ENCODE peak calls at places on chromosomes 12 and 14, in seven cellular contexts. Z is GM10248; G is HS-5; D is NCI-H2029; E is stimulated activated CD8-positive, alpha-beta memory T cell treated with anti-CD3 and anti-CD28 coated beads, Interleukin-12 subunit alpha, Interleukin-12 subunit beta, amount 100 ng/mL, for 4 hours; R is RPMI7951; M is NCI-H446. A is an unnamed sample.

GRCh38 chr14:68089146-68089715 is 269.7 kb downstream of the RAD51B start:
- DNase-seq in Z (no peak), G (no peak), D (no peak), E (no peak), R (peak; percentile 87), M (peak; percentile 71), A (no peak)

GRCh38 chr14:33435911-33436310 is 497.2 kb downstream of the NPAS3 start:
- DNase-seq in Z (no peak), G (peak; percentile 79), D (no peak), E (no peak), R (peak; percentile 50), M (no peak), A (no peak)

GRCh38 chr12:6089041-6089823 is 35.2 kb downstream of the VWF start:
- DNase-seq in Z (no peak), G (no peak), D (peak; percentile 98), E (no peak), R (no peak), M (no peak), A (no peak)

GRCh38 chr12:3998968-3999792 is 126.0 kb upstream of the PARP11 start:
- DNase-seq in Z (no peak), G (no peak), D (no peak), E (no peak), R (no peak), M (no peak), A (no peak)

GRCh38 chr12:27696864-27697564 is 767 bp downstream of the REP15 start:
- DNase-seq in Z (no peak), G (no peak), D (no peak), E (no peak), R (no peak), M (no peak), A (no peak)

GRCh38 chr12:91377456-91377855 is 194.8 kb upstream of the DCN start:
- DNase-seq in Z (no peak), G (no peak), D (no peak), E (no peak), R (no peak), M (no peak), A (no peak)

GRCh38 chr12:107196681-107197080 is 103.3 kb upstream of the CRY1 start:
- DNase-seq in Z (no peak), G (no peak), D (no peak), E (no peak), R (no peak), M (no peak), A (no peak)

GRCh38 chr12:117832459-117833457 is 136.0 kb downstream of the KSR2 start:
- DNase-seq in Z (no peak), G (peak; percentile 61), D (no peak), E (no peak), R (peak; percentile 64), M (no peak), A (no peak)

GRCh38 chr12:49762468-49762847 is 21.1 kb downstream of the TMBIM6 start:
- DNase-seq in Z (no peak), G (no peak), D (no peak), E (no peak), R (no peak), M (no peak), A (peak; percentile 80)

GRCh38 chr14:74542056-74542685 is 48.6 kb downstream of the ISCA2 start:
- DNase-seq in Z (no peak), G (no peak), D (no peak), E (no peak), R (no peak), M (no peak), A (no peak)

GRCh38 chr12:41802803-41803202 is 341.9 kb downstream of the GXYLT1 start:
- DNase-seq in Z (no peak), G (no peak), D (no peak), E (no peak), R (no peak), M (peak; percentile 20), A (no peak)

GRCh38 chr14:46490150-46490769 is 161.3 kb downstream of the RPL10L start:
- DNase-seq in Z (peak; percentile 6), G (no peak), D (no peak), E (no peak), R (no peak), M (peak; percentile 25), A (peak; percentile 42)

GRCh38 chr12:116323696-116324386 is 46.3 kb upstream of the MED13L start:
- DNase-seq in Z (peak; percentile 46), G (no peak), D (no peak), E (no peak), R (no peak), M (no peak), A (no peak)

GRCh38 chr14:32075636-32076277 is 1.3 kb upstream of the ARHGAP5 start:
- DNase-seq in Z (peak; percentile 39), G (no peak), D (no peak), E (no peak), R (peak; percentile 15), M (peak; percentile 37), A (no peak)

GRCh38 chr14:99191663-99192621 is 80.1 kb downstream of the BCL11B start:
- DNase-seq in Z (no peak), G (no peak), D (peak; percentile 15), E (no peak), R (peak; percentile 70), M (peak; percentile 88), A (peak; percentile 48)

GRCh38 chr12:38934696-38935095 is 29.3 kb upstream of the CPNE8 start:
- DNase-seq in Z (no peak), G (no peak), D (no peak), E (no peak), R (no peak), M (no peak), A (no peak)

GRCh38 chr14:46646796-46647195 is 4.8 kb downstream of the RPL10L start:
- DNase-seq in Z (no peak), G (no peak), D (no peak), E (no peak), R (no peak), M (no peak), A (no peak)

GRCh38 chr14:30193791-30194407 is 266.3 kb upstream of the PRKD1 start:
- DNase-seq in Z (no peak), G (peak; percentile 83), D (no peak), E (no peak), R (peak; percentile 21), M (no peak), A (no peak)

GRCh38 chr12:108190529-108190928 is 61.4 kb downstream of the WSCD2 start:
- DNase-seq in Z (no peak), G (no peak), D (no peak), E (no peak), R (no peak), M (peak; percentile 57), A (no peak)

GRCh38 chr14:74735113-74735512 is 22.2 kb downstream of the FCF1 start:
- DNase-seq in Z (no peak), G (no peak), D (no peak), E (no peak), R (no peak), M (no peak), A (no peak)

GRCh38 chr12:70637286-70637685 is at the start of gene PTPRB:
- DNase-seq in Z (no peak), G (no peak), D (no peak), E (no peak), R (no peak), M (no peak), A (no peak)

GRCh38 chr14:61822458-61822857 is 60.2 kb downstream of the SNAPC1 start:
- DNase-seq in Z (no peak), G (no peak), D (no peak), E (no peak), R (no peak), M (no peak), A (no peak)

GRCh38 chr12:26507613-26508012 is 312.2 kb downstream of the SSPN start:
- DNase-seq in Z (no peak), G (no peak), D (no peak), E (no peak), R (no peak), M (no peak), A (no peak)

GRCh38 chr12:38389581-38389980 is 73.0 kb downstream of the ALG10B start:
- DNase-seq in Z (no peak), G (no peak), D (no peak), E (no peak), R (no peak), M (no peak), A (no peak)

GRCh38 chr12:26628234-26628633 is 204.8 kb downstream of the ITPR2 start:
- DNase-seq in Z (no peak), G (no peak), D (no peak), E (no peak), R (no peak), M (no peak), A (no peak)

GRCh38 chr14:73426877-73427276 is 31.5 kb downstream of the NUMB start:
- DNase-seq in Z (no peak), G (no peak), D (no peak), E (no peak), R (peak; percentile 88), M (no peak), A (no peak)